ENCODE peak calls at places on chromosomes 5 and 9, in ten cellular contexts. A, M, U, W, Q, G, Y, P, J and N are unnamed samples. For H3K4me1 and H3K36me3, the result is how much of the 10 kb centered on the place peaks cover.

GRCh38 chr9:77455312-77455927 is 192.7 kb downstream of the GNA14 start:
- DNase-seq in A (no peak), M (no peak), U (peak), W (no peak), Q (no peak), G (no peak), Y (no peak), P (no peak), J (no peak), N (peak)

GRCh38 chr5:54087436-54087835 is 222.9 kb downstream of the ARL15 start:
- DNase-seq in A (no peak), M (peak), U (no peak), W (no peak), Q (no peak), G (no peak), Y (no peak), P (no peak), J (no peak), N (no peak)

GRCh38 chr9:126327016-126327749 is 554 bp downstream of the MVB12B start:
- DNase-seq in A (no peak), M (no peak), U (peak), W (peak), Q (no peak), G (peak), Y (no peak), P (peak), J (no peak), N (peak)

GRCh38 chr9:74556685-74557084 is 59.5 kb downstream of the RORB start:
- DNase-seq in A (no peak), M (no peak), U (no peak), W (no peak), Q (no peak), G (no peak), Y (no peak), P (no peak), J (no peak), N (no peak)

GRCh38 chr5:35369965-35370790 is 139.9 kb upstream of the PRLR start:
- DNase-seq in A (no peak), M (no peak), U (no peak), W (no peak), Q (no peak), G (no peak), Y (no peak), P (no peak), J (no peak), N (no peak)

GRCh38 chr9:95508968-95509850 is 7.6 kb downstream of the PTCH1 start:
- DNase-seq in A (peak), M (peak), U (no peak), W (peak), Q (peak), G (peak), Y (peak), P (peak), J (peak), N (peak)

GRCh38 chr5:170885779-170886178 is 24.0 kb downstream of the RANBP17 start:
- DNase-seq in A (no peak), M (no peak), U (no peak), W (no peak), Q (no peak), G (no peak), Y (no peak), P (no peak), J (no peak), N (no peak)

GRCh38 chr5:146238973-146239372 is 35.6 kb downstream of the RBM27 start:
- DNase-seq in A (no peak), M (no peak), U (no peak), W (no peak), Q (no peak), G (no peak), Y (no peak), P (no peak), J (no peak), N (no peak)

GRCh38 chr5:181190711-181191525 is 14.1 kb downstream of the TRIM7 start:
- DNase-seq in A (peak), M (no peak), U (peak), W (no peak), Q (peak), G (peak), Y (peak), P (peak), J (no peak), N (peak)

GRCh38 chr9:101791938-101792337 is 53.5 kb upstream of the GRIN3A start:
- DNase-seq in A (no peak), M (peak), U (peak), W (no peak), Q (no peak), G (no peak), Y (no peak), P (no peak), J (peak), N (no peak)

GRCh38 chr9:8856686-8857329 is 1057.2 kb upstream of the DMAC1 start:
- DNase-seq in A (no peak), M (no peak), U (no peak), W (no peak), Q (no peak), G (no peak), Y (no peak), P (no peak), J (no peak), N (no peak)

GRCh38 chr5:151903243-151903653 is 21.4 kb downstream of the GLRA1 start:
- DNase-seq in A (no peak), M (no peak), U (no peak), W (no peak), Q (no peak), G (no peak), Y (no peak), P (no peak), J (no peak), N (no peak)

GRCh38 chr9:83706703-83707517 is 848 bp downstream of the UBQLN1 start:
- DNase-seq in A (peak), M (peak), U (peak), W (peak), Q (peak), G (peak), Y (peak), P (peak), J (peak), N (peak)

GRCh38 chr5:78587775-78588291 is 60.7 kb downstream of the LHFPL2 start:
- DNase-seq in A (no peak), M (no peak), U (no peak), W (no peak), Q (no peak), G (no peak), Y (no peak), P (no peak), J (no peak), N (no peak)

GRCh38 chr9:86868611-86869010 is 78.7 kb downstream of the GAS1 start:
- DNase-seq in A (no peak), M (no peak), U (no peak), W (no peak), Q (no peak), G (no peak), Y (no peak), P (no peak), J (no peak), N (no peak)

GRCh38 chr9:89592963-89593775 is 11.6 kb upstream of the GADD45G start:
- DNase-seq in A (no peak), M (peak), U (no peak), W (no peak), Q (no peak), G (no peak), Y (no peak), P (no peak), J (no peak), N (no peak)

GRCh38 chr9:114460513-114461225 is 44.6 kb downstream of the WHRN start:
- DNase-seq in A (no peak), M (no peak), U (no peak), W (no peak), Q (no peak), G (no peak), Y (no peak), P (no peak), J (no peak), N (no peak)

GRCh38 chr9:130188860-130189481 is 16.8 kb downstream of the NCS1 start:
- DNase-seq in A (no peak), M (no peak), U (no peak), W (no peak), Q (no peak), G (no peak), Y (no peak), P (no peak), J (no peak), N (no peak)

GRCh38 chr9:87075537-87075936 is 128.2 kb upstream of the GAS1 start:
- DNase-seq in A (no peak), M (no peak), U (no peak), W (no peak), Q (no peak), G (no peak), Y (no peak), P (no peak), J (no peak), N (no peak)

DNA sequence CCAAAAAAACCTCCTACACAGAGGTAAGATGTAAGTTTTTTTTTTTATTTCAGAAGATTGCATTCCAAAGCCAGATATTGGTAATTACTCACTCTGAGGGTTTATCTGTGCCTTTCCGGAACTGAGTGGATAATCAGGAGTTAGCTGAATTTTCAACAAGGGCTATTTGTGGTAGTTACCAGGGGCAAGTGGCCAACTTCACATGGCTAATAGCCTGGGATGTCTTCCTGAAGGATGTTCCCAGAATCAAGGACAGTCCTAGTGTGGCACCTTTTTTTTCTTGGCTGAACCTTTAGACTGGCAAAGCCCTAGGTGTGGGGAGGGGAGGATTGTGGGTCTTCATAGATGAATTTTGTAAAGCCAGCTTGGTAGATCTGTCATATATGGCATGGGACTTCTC is 7.1 kb downstream of the LARP1 start:
- DNase-seq in A (no peak), M (no peak), U (no peak), W (no peak), Q (no peak), G (no peak), Y (no peak), P (no peak), J (no peak), N (no peak)
- H3K4me1 ChIP-seq in A (half or more), M (under half), U (half or more), W (half or more), Q (half or more), G (under half), Y (under half), P (under half), J (under half), N (under half)

GRCh38 chr9:120447959-120448500 is 131.9 kb downstream of the CDK5RAP2 start:
- DNase-seq in A (no peak), M (no peak), U (no peak), W (no peak), Q (no peak), G (no peak), Y (no peak), P (no peak), J (peak), N (no peak)
- H3K36me3 ChIP-seq in A (under half), M (under half), U (half or more), W (under half), Q (under half), G (under half), Y (under half), P (under half), J (under half), N (under half)

DNA sequence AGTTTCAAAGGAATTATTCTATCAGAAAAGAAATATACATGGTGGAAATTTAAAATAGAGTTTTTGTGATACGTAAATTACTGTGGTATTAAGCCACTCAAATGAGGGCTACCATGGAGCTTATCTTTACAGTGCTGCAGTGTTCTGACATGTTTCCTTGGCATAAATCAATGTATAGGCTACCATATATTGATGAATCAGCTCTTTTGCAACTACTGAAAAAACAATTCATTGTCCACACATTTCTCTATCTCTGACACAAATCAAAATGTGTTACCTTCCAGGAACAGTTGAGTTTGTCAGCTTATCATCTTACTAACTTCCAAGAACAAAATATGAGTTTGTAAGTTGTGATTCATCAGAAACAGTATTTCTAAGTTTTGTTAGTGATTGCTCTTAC is 140.3 kb upstream of the CDH18 start:
- DNase-seq in A (no peak), M (no peak), U (no peak), W (no peak), Q (no peak), G (no peak), Y (no peak), P (no peak), J (no peak), N (no peak)
- H3K4me1 ChIP-seq in A (under half), M (under half), U (under half), W (under half), Q (under half), G (under half), Y (under half), P (under half), J (under half), N (under half)

GRCh38 chr5:173242675-173243085 is 7.7 kb upstream of the NKX2-5 start:
- DNase-seq in A (peak), M (no peak), U (no peak), W (no peak), Q (no peak), G (no peak), Y (no peak), P (no peak), J (no peak), N (no peak)

GRCh38 chr5:173242079-173242478 is 7.1 kb upstream of the NKX2-5 start:
- DNase-seq in A (no peak), M (no peak), U (no peak), W (no peak), Q (no peak), G (no peak), Y (no peak), P (no peak), J (no peak), N (no peak)

GRCh38 chr5:173245319-173246134 is 10.5 kb upstream of the NKX2-5 start:
- DNase-seq in A (peak), M (no peak), U (no peak), W (no peak), Q (no peak), G (no peak), Y (no peak), P (no peak), J (no peak), N (no peak)

GRCh38 chr5:173243808-173244305 is 8.9 kb upstream of the NKX2-5 start:
- DNase-seq in A (no peak), M (no peak), U (no peak), W (no peak), Q (no peak), G (no peak), Y (no peak), P (no peak), J (no peak), N (no peak)

DNA sequence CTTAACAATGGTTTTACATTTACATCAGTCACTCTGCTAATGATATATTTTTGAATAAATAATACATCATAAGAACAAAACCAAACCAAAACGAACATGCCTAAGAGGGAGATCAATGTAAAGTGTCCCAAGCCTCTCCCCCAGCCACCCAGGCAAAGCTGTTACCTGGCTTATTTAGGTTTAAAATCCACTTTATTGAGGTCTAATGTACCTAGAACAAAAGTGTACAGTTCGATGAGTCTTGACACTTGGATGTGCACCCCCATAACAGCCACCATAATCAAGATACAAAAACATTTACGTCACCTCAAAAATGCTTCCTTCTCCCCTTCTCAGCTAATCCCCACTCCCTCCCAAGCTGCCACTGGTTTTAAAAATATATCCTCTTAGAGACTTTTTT is 8.2 kb upstream of the NKX2-5 start:
- DNase-seq in A (no peak), M (no peak), U (no peak), W (no peak), Q (no peak), G (no peak), Y (no peak), P (no peak), J (no peak), N (no peak)
- H3K36me3 ChIP-seq in A (under half), M (under half), U (under half), W (under half), Q (under half), G (under half), Y (under half), P (under half), J (under half), N (under half)

GRCh38 chr5:124735169-124735858 is 11.1 kb downstream of the ZNF608 start:
- DNase-seq in A (no peak), M (no peak), U (no peak), W (no peak), Q (no peak), G (no peak), Y (no peak), P (peak), J (no peak), N (no peak)

GRCh38 chr5:124730381-124730780 is 16.1 kb downstream of the ZNF608 start:
- DNase-seq in A (no peak), M (no peak), U (no peak), W (no peak), Q (no peak), G (no peak), Y (no peak), P (no peak), J (no peak), N (no peak)

GRCh38 chr5:124734574-124735168 is 11.8 kb downstream of the ZNF608 start:
- DNase-seq in A (no peak), M (no peak), U (no peak), W (no peak), Q (no peak), G (no peak), Y (no peak), P (no peak), J (no peak), N (no peak)

GRCh38 chr5:124732349-124732875 is 14.0 kb downstream of the ZNF608 start:
- DNase-seq in A (no peak), M (no peak), U (no peak), W (no peak), Q (no peak), G (no peak), Y (no peak), P (no peak), J (no peak), N (no peak)

DNA sequence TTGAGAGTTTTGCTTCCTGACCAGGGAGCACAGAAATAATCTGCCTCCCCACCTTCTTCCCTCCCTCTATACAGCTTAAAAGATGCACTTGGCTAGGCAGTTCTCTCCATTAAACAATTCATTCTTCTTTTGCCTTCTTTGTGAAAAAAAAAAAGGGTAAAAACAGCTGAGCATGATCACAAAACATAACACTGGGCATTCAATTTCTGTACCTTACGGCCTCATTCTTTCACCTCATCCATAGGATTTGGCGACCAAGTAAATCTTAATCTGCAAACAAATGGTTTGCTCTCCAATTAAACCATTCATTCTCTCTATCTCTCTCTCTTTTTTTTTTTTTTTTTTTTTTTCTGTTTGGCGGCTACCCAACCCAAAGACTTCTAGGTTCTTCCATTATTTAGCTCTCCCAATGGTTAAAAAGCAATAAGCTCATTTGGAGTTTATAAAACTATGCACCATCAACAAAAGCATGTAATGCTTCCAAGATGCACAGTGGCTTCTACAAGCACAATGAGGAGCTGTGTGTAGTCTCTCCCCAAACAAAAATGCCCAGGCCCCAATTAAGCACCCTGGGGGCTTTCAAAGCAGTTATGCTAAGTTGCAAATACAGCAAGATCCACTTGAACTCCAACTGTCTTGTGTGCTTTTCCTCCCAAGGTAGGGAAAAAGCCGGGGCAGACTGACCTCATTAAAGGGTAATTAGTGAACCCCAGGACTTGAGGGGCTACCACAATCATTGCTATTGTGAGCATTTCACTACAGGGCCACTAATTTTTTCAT is 13.4 kb downstream of the ZNF608 start:
- DNase-seq in A (no peak), M (no peak), U (no peak), W (no peak), Q (no peak), G (no peak), Y (no peak), P (no peak), J (no peak), N (no peak)
- H3K4me1 ChIP-seq in A (under half), M (under half), U (under half), W (under half), Q (half or more), G (under half), Y (under half), P (under half), J (under half), N (under half)

GRCh38 chr5:41508186-41508585 is 2.2 kb downstream of the PLCXD3 start:
- DNase-seq in A (no peak), M (no peak), U (no peak), W (no peak), Q (no peak), G (no peak), Y (no peak), P (no peak), J (no peak), N (no peak)

GRCh38 chr5:41511241-41511640 is 840 bp upstream of the PLCXD3 start:
- DNase-seq in A (no peak), M (no peak), U (no peak), W (no peak), Q (no peak), G (no peak), Y (no peak), P (no peak), J (no peak), N (no peak)

GRCh38 chr5:41510176-41510831 is at the start of gene PLCXD3:
- DNase-seq in A (peak), M (no peak), U (no peak), W (peak), Q (peak), G (peak), Y (peak), P (no peak), J (no peak), N (peak)

GRCh38 chr5:41508696-41509398 is 1.6 kb downstream of the PLCXD3 start:
- DNase-seq in A (no peak), M (no peak), U (no peak), W (no peak), Q (no peak), G (no peak), Y (no peak), P (no peak), J (no peak), N (no peak)

GRCh38 chr5:41509399-41510175 is 814 bp downstream of the PLCXD3 start:
- DNase-seq in A (peak), M (no peak), U (no peak), W (peak), Q (no peak), G (peak), Y (no peak), P (no peak), J (no peak), N (no peak)
- H3K36me3 ChIP-seq in A (under half), M (under half), U (under half), W (under half), Q (under half), G (under half), Y (under half), P (under half), J (under half), N (under half)